ENCODE peak calls at places on chromosomes 16 and 17, in eight cellular contexts. T is neural progenitor cell, A is fibroblast of lung, Y is mucosa of descending colon, L is MM.1S, Q is GM13977, K is AG04450, V is Calu3. J is an unnamed sample.

GRCh38 chr16:88064889-88065746 is 113.9 kb downstream of the BANP start:
- DNase-seq in T (no peak), A (no peak), Y (no peak), L (no peak), Q (no peak), K (no peak), V (no peak), J (no peak)

GRCh38 chr17:8698142-8699050 is 46.2 kb downstream of the CCDC42 start:
- DNase-seq in T (no peak), A (peak), Y (peak), L (no peak), Q (no peak), K (peak), V (no peak), J (no peak)

GRCh38 chr16:21033707-21034106 is 116.9 kb downstream of the DNAH3 start:
- DNase-seq in T (no peak), A (no peak), Y (no peak), L (no peak), Q (no peak), K (no peak), V (no peak), J (no peak)

GRCh38 chr17:1203111-1203966 is 23.6 kb upstream of the ABR start:
- DNase-seq in T (peak), A (peak), Y (peak), L (no peak), Q (peak), K (no peak), V (no peak), J (peak)

GRCh38 chr16:72990571-72990970 is 57.4 kb downstream of the ZFHX3 start:
- DNase-seq in T (no peak), A (no peak), Y (no peak), L (no peak), Q (no peak), K (no peak), V (no peak), J (no peak)

GRCh38 chr17:46876353-46876887 is 25.0 kb downstream of the WNT9B start:
- DNase-seq in T (peak), A (no peak), Y (peak), L (peak), Q (no peak), K (no peak), V (peak), J (peak)

GRCh38 chr17:81961554-81962498 is 839 bp upstream of the NOTUM start:
- DNase-seq in T (peak), A (no peak), Y (no peak), L (no peak), Q (no peak), K (no peak), V (no peak), J (no peak)

GRCh38 chr16:56780646-56781045 is 50.7 kb downstream of the NUP93 start:
- DNase-seq in T (no peak), A (no peak), Y (no peak), L (peak), Q (no peak), K (no peak), V (no peak), J (no peak)

GRCh38 chr17:1847191-1847590 is 17.4 kb downstream of the RPA1 start:
- DNase-seq in T (no peak), A (no peak), Y (no peak), L (no peak), Q (no peak), K (no peak), V (no peak), J (no peak)

GRCh38 chr16:62576636-62577035 is 540.4 kb upstream of the CDH8 start:
- DNase-seq in T (no peak), A (no peak), Y (no peak), L (no peak), Q (no peak), K (no peak), V (no peak), J (no peak)

GRCh38 chr17:63120406-63120805 is 154.4 kb downstream of the TANC2 start:
- DNase-seq in T (no peak), A (peak), Y (no peak), L (no peak), Q (no peak), K (no peak), V (no peak), J (no peak)

GRCh38 chr17:9484789-9485188 is 90.8 kb downstream of the STX8 start:
- DNase-seq in T (no peak), A (peak), Y (no peak), L (no peak), Q (no peak), K (no peak), V (no peak), J (no peak)

GRCh38 chr16:30637952-30638351 is 12.8 kb upstream of the PRR14 start:
- DNase-seq in T (peak), A (peak), Y (no peak), L (peak), Q (no peak), K (no peak), V (peak), J (no peak)

GRCh38 chr17:47119746-47120520 is 69.2 kb downstream of the CDC27 start:
- DNase-seq in T (no peak), A (peak), Y (no peak), L (no peak), Q (no peak), K (peak), V (no peak), J (no peak)

GRCh38 chr17:69763503-69763902 is 311.5 kb upstream of the KCNJ16 start:
- DNase-seq in T (no peak), A (peak), Y (no peak), L (no peak), Q (no peak), K (no peak), V (no peak), J (no peak)

GRCh38 chr16:22721497-22722100 is 92.4 kb upstream of the HS3ST2 start:
- DNase-seq in T (no peak), A (no peak), Y (no peak), L (peak), Q (no peak), K (no peak), V (no peak), J (no peak)

GRCh38 chr17:17091276-17091675 is 49.0 kb downstream of the MPRIP start:
- DNase-seq in T (no peak), A (no peak), Y (no peak), L (no peak), Q (no peak), K (no peak), V (no peak), J (no peak)

GRCh38 chr16:20611350-20611902 is 35.3 kb upstream of the ACSM2B start:
- DNase-seq in T (no peak), A (no peak), Y (no peak), L (no peak), Q (no peak), K (no peak), V (no peak), J (peak)

GRCh38 chr17:28599311-28600184 is 723 bp upstream of the SPAG5 start:
- DNase-seq in T (no peak), A (peak), Y (peak), L (peak), Q (peak), K (peak), V (peak), J (peak)

GRCh38 chr17:70677783-70678647 is 508.7 kb downstream of the KCNJ2 start:
- DNase-seq in T (peak), A (no peak), Y (no peak), L (no peak), Q (no peak), K (no peak), V (no peak), J (no peak)

GRCh38 chr16:80611930-80612327 is 71.1 kb downstream of the DYNLRB2 start:
- DNase-seq in T (no peak), A (no peak), Y (no peak), L (no peak), Q (no peak), K (no peak), V (no peak), J (no peak)

GRCh38 chr17:1033503-1033902 is 36.6 kb downstream of the TIMM22 start:
- DNase-seq in T (no peak), A (no peak), Y (no peak), L (no peak), Q (no peak), K (no peak), V (no peak), J (no peak)

DNA sequence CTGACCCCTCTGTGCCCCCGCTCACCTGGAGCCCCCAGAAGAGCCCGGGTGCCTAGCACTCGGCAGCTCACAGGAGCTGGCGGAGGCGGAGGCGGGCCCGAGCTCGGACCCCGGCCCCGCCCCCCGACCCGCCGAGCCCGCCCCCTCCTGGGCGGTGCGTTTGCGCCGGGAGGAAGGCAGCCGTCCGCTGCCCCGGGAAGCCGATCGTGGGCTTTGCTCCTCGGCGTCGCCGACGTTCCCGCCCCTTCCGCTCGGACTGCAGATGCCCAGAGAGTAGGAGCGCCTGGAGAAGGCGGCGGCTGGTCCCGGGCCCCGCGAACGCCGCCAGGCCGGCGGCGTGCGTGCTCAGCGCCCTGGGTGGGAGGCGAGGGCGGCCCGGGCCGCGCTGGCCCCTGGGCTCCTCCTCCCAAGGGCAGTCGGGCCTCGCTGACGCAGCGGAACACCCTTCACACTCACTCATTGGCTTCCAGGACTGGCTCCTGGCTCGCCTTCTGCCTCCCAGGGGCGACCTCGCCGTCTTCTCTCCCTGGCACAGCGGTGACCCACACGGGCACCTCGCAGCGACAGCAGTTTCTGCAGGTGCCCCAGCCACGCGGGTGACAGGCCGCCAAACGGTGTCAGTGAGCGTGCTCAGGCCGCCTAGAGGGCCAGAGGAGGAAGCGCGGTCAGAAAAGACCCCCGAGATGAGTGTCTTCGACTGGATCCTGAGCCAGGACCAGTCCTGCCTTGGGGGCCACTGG is at the start of gene PLSCR3:
- DNase-seq in T (peak), A (peak), Y (peak), L (peak), Q (peak), K (peak), V (peak), J (peak)
- TF ChIP-seq CTCF in T (peak), A (peak), Y (no peak), L (peak), Q (peak), K (peak), V (peak), J (peak)

DNA sequence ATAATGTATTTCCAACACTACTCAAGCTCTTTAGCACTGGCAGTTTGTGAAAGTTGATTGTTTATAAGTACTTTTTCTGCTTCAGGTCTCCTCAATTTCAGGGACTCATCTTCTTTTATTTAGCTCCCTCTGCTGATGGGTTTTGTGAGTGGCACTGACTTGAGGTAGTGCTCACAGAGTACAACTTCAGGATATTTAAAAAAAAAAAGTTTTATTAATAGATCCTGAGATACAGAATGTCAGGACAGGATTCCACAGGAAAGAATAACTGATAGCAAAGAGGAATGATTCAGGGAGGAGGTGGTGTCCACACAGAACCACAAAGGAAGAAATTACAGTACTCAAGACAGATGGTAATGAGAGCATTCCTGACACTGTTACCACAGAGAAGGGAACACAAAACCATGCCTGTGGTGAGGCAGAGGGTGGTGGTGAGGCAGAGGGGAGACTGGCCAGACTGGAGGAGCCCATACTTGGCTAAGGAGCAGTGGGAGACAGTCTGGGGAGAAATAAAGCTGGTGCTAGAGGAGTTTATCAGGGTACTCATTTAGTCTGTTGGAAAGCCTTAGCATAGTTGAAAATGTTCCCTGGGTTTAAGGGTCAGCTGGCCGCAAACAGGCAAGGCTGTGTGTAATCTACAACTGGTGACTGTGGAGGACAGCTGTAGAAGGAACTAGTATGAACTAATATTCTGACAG is 63.7 kb downstream of the SPAG9 start:
- DNase-seq in T (peak), A (peak), Y (peak), L (peak), Q (peak), K (peak), V (peak), J (peak)
- TF ChIP-seq CTCF in T (peak), A (peak), Y (no peak), L (peak), Q (peak), K (peak), V (peak), J (peak)

DNA sequence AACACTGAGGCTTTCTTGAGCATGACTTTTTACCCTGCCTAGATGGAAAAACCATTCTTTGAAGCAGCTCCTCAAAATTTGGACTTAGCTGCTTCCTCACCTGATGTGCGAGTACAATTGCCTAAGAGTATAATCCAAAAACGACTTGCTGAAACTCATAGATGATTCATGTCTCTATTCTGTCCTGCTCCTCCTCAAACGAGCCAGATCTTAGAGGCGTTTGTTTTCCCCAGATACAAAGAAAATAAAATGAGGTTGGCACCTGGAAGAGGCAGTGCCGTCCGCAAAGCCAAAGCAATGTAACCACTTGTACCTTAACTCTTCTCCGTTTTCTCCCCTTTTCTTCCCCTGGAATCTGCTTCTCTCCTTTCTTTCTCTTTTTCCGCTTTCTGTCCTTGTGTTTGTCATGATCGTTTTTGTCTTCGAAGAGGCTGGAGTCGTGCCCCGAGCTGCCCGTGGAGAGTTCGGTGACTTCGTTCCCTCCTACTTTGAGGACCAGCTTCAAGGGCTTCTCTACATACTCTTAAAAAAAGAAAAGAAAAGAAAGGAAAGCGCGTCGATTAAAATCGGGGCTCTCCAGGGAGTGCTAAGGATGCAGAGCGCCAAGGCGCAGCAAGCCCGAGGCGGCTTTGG is 895 bp downstream of the BRD7 start:
- DNase-seq in T (no peak), A (no peak), Y (no peak), L (no peak), Q (no peak), K (no peak), V (no peak), J (no peak)
- TF ChIP-seq CTCF in T (no peak), A (no peak), Y (no peak), L (no peak), Q (no peak), K (no peak), V (no peak), J (no peak)

GRCh38 chr17:67390006-67390645 is 13.0 kb downstream of the PITPNC1 start:
- DNase-seq in T (no peak), A (no peak), Y (no peak), L (no peak), Q (no peak), K (no peak), V (no peak), J (no peak)

GRCh38 chr17:67392111-67392510 is 15.0 kb downstream of the PITPNC1 start:
- DNase-seq in T (no peak), A (no peak), Y (no peak), L (no peak), Q (no peak), K (no peak), V (no peak), J (no peak)

GRCh38 chr17:67388986-67389385 is 11.9 kb downstream of the PITPNC1 start:
- DNase-seq in T (no peak), A (no peak), Y (no peak), L (no peak), Q (no peak), K (no peak), V (no peak), J (no peak)

GRCh38 chr17:67393809-67394418 is 16.8 kb downstream of the PITPNC1 start:
- DNase-seq in T (no peak), A (no peak), Y (no peak), L (no peak), Q (no peak), K (no peak), V (no peak), J (no peak)

DNA sequence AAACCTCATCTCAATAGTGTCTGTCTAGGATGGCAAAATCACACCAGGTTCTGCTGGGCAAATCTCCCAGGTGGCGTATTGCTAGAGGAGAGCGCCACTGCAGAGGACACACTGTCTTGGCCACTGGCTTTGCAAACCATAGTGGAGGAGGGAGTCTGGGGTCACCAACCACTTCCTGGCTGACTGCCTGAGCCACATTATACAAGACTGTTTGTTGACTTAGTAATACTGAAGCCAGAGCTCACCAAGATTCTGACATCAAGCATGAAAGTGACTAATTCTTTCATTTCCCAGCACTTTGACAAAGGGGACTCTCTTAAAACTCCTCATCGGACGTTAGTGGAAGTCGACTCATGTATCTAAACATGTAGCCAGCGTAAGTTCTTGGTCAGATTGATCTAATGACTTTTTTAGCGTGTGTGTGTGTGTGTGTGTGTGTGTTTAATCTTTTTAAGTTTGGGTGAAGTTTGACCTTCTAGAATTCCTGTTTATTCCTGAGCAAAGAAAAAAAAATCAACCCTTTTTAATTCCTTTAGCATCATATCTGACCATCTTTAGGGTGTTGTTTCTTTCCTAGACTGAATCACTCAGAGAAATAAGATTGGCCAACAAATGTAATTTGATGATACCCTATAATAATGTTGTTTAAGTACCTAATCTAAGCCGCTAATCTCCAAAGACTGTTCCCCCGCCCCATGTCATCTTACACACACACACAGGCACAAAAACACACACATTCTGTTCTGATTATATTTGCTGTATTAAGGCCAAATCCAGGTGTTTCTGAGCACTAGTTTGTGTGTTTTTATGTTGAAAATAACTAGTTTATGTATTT is 13.8 kb downstream of the PITPNC1 start:
- DNase-seq in T (no peak), A (peak), Y (peak), L (no peak), Q (peak), K (peak), V (peak), J (peak)
- TF ChIP-seq CTCF in T (no peak), A (no peak), Y (no peak), L (no peak), Q (peak), K (no peak), V (no peak), J (no peak)

GRCh38 chr16:58249388-58249779 is 45.4 kb downstream of the PRSS54 start:
- DNase-seq in T (no peak), A (no peak), Y (no peak), L (no peak), Q (no peak), K (no peak), V (no peak), J (no peak)

GRCh38 chr16:58243528-58244004 is 45.7 kb upstream of the CSNK2A2 start:
- DNase-seq in T (no peak), A (no peak), Y (no peak), L (peak), Q (peak), K (no peak), V (peak), J (peak)
- TF ChIP-seq CTCF in T (no peak), A (no peak), Y (no peak), L (peak), Q (peak), K (no peak), V (peak), J (no peak)

GRCh38 chr16:19110537-19111391 is 3.0 kb upstream of the ITPRIPL2 start:
- DNase-seq in T (no peak), A (no peak), Y (no peak), L (no peak), Q (no peak), K (no peak), V (no peak), J (no peak)

GRCh38 chr16:19113577-19114358 is at the start of gene ITPRIPL2:
- DNase-seq in T (peak), A (peak), Y (peak), L (no peak), Q (peak), K (no peak), V (peak), J (peak)

GRCh38 chr16:19115148-19116021 is 1.6 kb downstream of the ITPRIPL2 start:
- DNase-seq in T (no peak), A (no peak), Y (peak), L (no peak), Q (no peak), K (no peak), V (no peak), J (no peak)

GRCh38 chr16:19116711-19117449 is 3.1 kb downstream of the ITPRIPL2 start:
- DNase-seq in T (no peak), A (peak), Y (no peak), L (no peak), Q (no peak), K (no peak), V (peak), J (no peak)

DNA sequence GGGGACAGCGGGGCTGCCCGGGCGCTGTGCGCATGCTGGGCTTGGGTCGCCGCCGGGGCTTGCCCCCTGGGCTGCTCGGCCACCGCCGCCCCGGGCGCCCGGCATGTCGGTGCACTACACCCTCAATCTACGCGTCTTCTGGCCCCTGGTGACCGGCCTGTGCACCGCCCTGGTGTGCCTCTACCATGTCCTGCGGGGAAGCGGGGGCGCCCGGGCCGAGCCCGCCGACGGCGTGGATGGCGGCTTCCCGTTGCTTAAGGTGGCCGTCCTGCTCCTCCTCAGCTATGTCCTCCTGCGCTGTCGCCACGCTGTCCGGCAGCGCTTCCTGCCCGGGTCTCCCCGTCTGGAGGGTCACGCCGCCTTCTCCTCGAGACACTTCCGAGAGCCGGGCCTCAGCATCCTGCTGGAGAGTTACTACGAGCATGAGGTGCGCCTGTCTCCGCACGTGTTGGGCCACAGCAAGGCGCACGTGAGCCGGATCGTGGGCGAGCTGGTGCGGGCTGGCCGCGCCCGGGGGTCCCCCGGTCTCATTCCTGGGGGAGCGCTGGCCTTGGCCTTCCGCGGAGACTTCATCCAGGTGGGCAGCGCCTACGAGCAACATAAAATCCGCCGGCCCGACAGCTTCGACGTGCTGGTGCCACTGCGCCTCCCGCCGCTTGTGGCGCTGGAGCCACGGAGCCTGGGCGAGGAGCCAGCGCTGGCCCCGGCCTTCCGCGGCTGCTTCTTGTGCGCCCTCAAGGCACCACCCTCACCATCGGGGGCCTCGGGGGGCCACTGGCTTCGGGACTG is 789 bp downstream of the ITPRIPL2 start:
- DNase-seq in T (peak), A (peak), Y (peak), L (no peak), Q (peak), K (no peak), V (peak), J (peak)
- TF ChIP-seq CTCF in T (no peak), A (peak), Y (no peak), L (no peak), Q (peak), K (peak), V (no peak), J (peak)

J was measured in GM13976.